ENCODE peak calls at places on chromosomes 11 and 22, in four cellular contexts. H is T1000; N is activated effector memory CD4-positive, alpha-beta T cell treated with anti-CD3 and anti-CD28 coated beads, Interleukin-2, amount 50 U/mL, for 16 hours; D is left cardiac atrium. V is an unnamed sample.

GRCh38 chr22:38175206-38176118 is 6.2 kb downstream of the PLA2G6 start:
- DNase-seq in D (no peak), N (no peak), H (no peak), V (no peak)

GRCh38 chr11:118916842-118917388 is 8.8 kb downstream of the BCL9L start:
- DNase-seq in H (peak), D (peak), N (no peak), V (no peak)

GRCh38 chr22:30984317-30984716 is 15.3 kb downstream of the TUG1 start:
- DNase-seq in D (no peak), N (no peak), H (no peak), V (no peak)

GRCh38 chr22:25490869-25491268 is 73.6 kb upstream of the GRK3 start:
- DNase-seq in D (no peak), H (no peak), N (no peak), V (no peak)

GRCh38 chr11:107743161-107743560 is 31.3 kb upstream of the SLN start:
- DNase-seq in D (no peak), N (no peak), H (no peak), V (no peak)

GRCh38 chr11:77278595-77279506 is 22.6 kb downstream of the GDPD4 start:
- DNase-seq in H (no peak), N (no peak), D (no peak), V (no peak)

GRCh38 chr22:23204541-23205157 is 24.3 kb downstream of the BCR start:
- DNase-seq in N (no peak), D (peak), H (no peak), V (peak)

GRCh38 chr11:71341596-71341995 is 89.2 kb upstream of the SHANK2 start:
- DNase-seq in D (no peak), N (peak), H (no peak), V (peak)

GRCh38 chr11:64355078-64355940 is 3.7 kb upstream of the RPS6KA4 start:
- DNase-seq in D (peak), N (no peak), H (peak), V (peak)

GRCh38 chr11:100185588-100185987 is 501.5 kb upstream of the ARHGAP42 start:
- DNase-seq in H (no peak), N (no peak), D (no peak), V (no peak)

GRCh38 chr11:67006029-67006884 is 16.7 kb upstream of the SYT12 start:
- DNase-seq in H (no peak), N (no peak), D (peak), V (no peak)

GRCh38 chr11:121656333-121657090 is 203.7 kb upstream of the SORL1-AS1 start:
- DNase-seq in N (no peak), D (no peak), H (no peak), V (no peak)

GRCh38 chr11:13140873-13141655 is 131.9 kb downstream of the RASSF10 start:
- DNase-seq in H (peak), N (no peak), D (no peak), V (no peak)

GRCh38 chr11:103488021-103488420 is 378.8 kb downstream of the DYNC2H1 start:
- DNase-seq in N (no peak), H (no peak), D (no peak), V (no peak)

GRCh38 chr11:63132985-63133775 is 10.8 kb downstream of the SLC22A24 start:
- DNase-seq in H (no peak), N (no peak), D (no peak), V (no peak)

GRCh38 chr11:123707606-123708205 is 33.8 kb downstream of the ZNF202 start:
- DNase-seq in H (no peak), N (peak), D (peak), V (no peak)

GRCh38 chr11:122042981-122043380 is 73.0 kb downstream of the BLID start:
- DNase-seq in D (no peak), N (no peak), H (no peak), V (no peak)

GRCh38 chr11:32947985-32948384 is 55.4 kb downstream of the QSER1 start:
- DNase-seq in N (no peak), D (no peak), H (no peak), V (no peak)

GRCh38 chr11:118241191-118242098 is 10.7 kb downstream of the MPZL3 start:
- DNase-seq in D (peak), H (no peak), N (peak), V (no peak)

GRCh38 chr22:45452565-45453449 is 39.3 kb downstream of the RIBC2 start:
- DNase-seq in N (no peak), H (no peak), D (no peak), V (no peak)

GRCh38 chr22:20957691-20958440 is 9.2 kb upstream of the AIFM3 start:
- DNase-seq in D (no peak), N (no peak), H (no peak), V (peak)

GRCh38 chr11:128483211-128483788 is 104.1 kb downstream of the ETS1 start:
- DNase-seq in D (no peak), N (peak), H (no peak), V (no peak)

GRCh38 chr11:71309611-71310010 is 57.2 kb upstream of the SHANK2 start:
- DNase-seq in D (no peak), N (peak), H (no peak), V (peak)

GRCh38 chr22:48717883-48718817 is 1109.5 kb downstream of the BRD1 start:
- DNase-seq in H (no peak), D (no peak), N (peak), V (peak)

GRCh38 chr11:26478710-26479109 is 93.4 kb downstream of the MUC15 start:
- DNase-seq in N (no peak), H (no peak), D (no peak), V (no peak)

GRCh38 chr11:83938148-83938547 is 652.0 kb upstream of the CCDC90B start:
- DNase-seq in D (no peak), N (no peak), H (no peak), V (no peak)

GRCh38 chr11:108718466-108718865 is 53.6 kb downstream of the DDX10 start:
- DNase-seq in N (no peak), H (no peak), D (no peak), V (no peak)

GRCh38 chr11:78773077-78773476 is 198.4 kb upstream of the NARS2 start:
- DNase-seq in D (no peak), N (no peak), H (no peak), V (no peak)

GRCh38 chr11:121082670-121083069 is 18.4 kb upstream of the TECTA start:
- DNase-seq in D (no peak), N (no peak), H (no peak), V (no peak)

GRCh38 chr11:79212711-79213110 is 228.1 kb downstream of the TENM4 start:
- DNase-seq in D (no peak), N (no peak), H (no peak), V (no peak)

GRCh38 chr11:6900327-6900999 is 8.2 kb upstream of the OR2D2 start:
- DNase-seq in D (no peak), H (no peak), N (no peak), V (no peak)

GRCh38 chr22:39953101-39953500 is 7.1 kb upstream of the TMA7B start:
- DNase-seq in D (no peak), H (no peak), N (no peak), V (no peak)

GRCh38 chr22:50222508-50222907 is 21.7 kb downstream of the SELENOO start:
- DNase-seq in N (no peak), H (no peak), D (no peak), V (no peak)

GRCh38 chr11:11592146-11592684 is 29.6 kb downstream of the GALNT18 start:
- DNase-seq in D (no peak), H (no peak), N (no peak), V (no peak)

GRCh38 chr11:131351848-131352247 is 18.6 kb upstream of the NTM start:
- DNase-seq in D (no peak), H (no peak), N (no peak), V (no peak)

GRCh38 chr11:29293825-29294224 is 723.0 kb downstream of the KCNA4 start:
- DNase-seq in H (no peak), N (no peak), D (no peak), V (no peak)

GRCh38 chr11:64165482-64165841 is 451 bp downstream of the MACROD1 start:
- DNase-seq in N (no peak), H (no peak), D (peak), V (peak)